ENCODE peak calls at places on chromosome 10, in four cellular contexts. L, R, J and Z are unnamed samples.

GRCh38 chr10:102657984-102658724 is 13.9 kb downstream of the TRIM8 start:
- DNase-seq in J (no peak), L (no peak), R (no peak), Z (no peak)

GRCh38 chr10:105023223-105023622 is 382.1 kb downstream of the SORCS3 start:
- DNase-seq in J (no peak), L (no peak), R (no peak), Z (no peak)

GRCh38 chr10:7937315-7937945 is 117.1 kb upstream of the GATA3 start:
- DNase-seq in R (no peak), J (no peak), L (no peak), Z (no peak)

GRCh38 chr10:21249435-21249834 is 276.0 kb downstream of the SKIDA1 start:
- DNase-seq in R (no peak), L (no peak), J (no peak), Z (no peak)

GRCh38 chr10:122381680-122382079 is 7.2 kb downstream of the PLEKHA1 start:
- DNase-seq in R (no peak), J (peak; percentile 8), L (no peak), Z (no peak)

GRCh38 chr10:111999915-112000302 is 183.7 kb downstream of the GPAM start:
- DNase-seq in J (no peak), R (no peak), L (no peak), Z (no peak)

GRCh38 chr10:79358811-79359210 is 11.5 kb downstream of the PPIF start:
- DNase-seq in J (peak; percentile 94), R (no peak), L (no peak), Z (no peak)

GRCh38 chr10:36630267-36630666 is 495.1 kb upstream of the ANKRD30A start:
- DNase-seq in R (no peak), L (no peak), J (no peak), Z (no peak)

GRCh38 chr10:129859536-129859935 is 104.5 kb downstream of the EBF3 start:
- DNase-seq in J (no peak), L (no peak), R (no peak), Z (no peak)

GRCh38 chr10:80166581-80167470 is 34.3 kb downstream of the PLAC9 start:
- DNase-seq in R (no peak), J (no peak), L (no peak), Z (no peak)

GRCh38 chr10:102837230-102837721 is at the start of gene CYP17A1:
- DNase-seq in J (no peak), R (no peak), L (no peak), Z (no peak)

GRCh38 chr10:2949948-2950354 is 117.4 kb upstream of the PFKP start:
- DNase-seq in L (peak; percentile 26), J (no peak), R (peak; percentile 43), Z (no peak)

GRCh38 chr10:34187201-34187600 is 627.9 kb downstream of the PARD3 start:
- DNase-seq in L (no peak), J (no peak), R (no peak), Z (no peak)

GRCh38 chr10:55180357-55180756 is 379.3 kb upstream of the PCDH15 start:
- DNase-seq in J (no peak), R (no peak), L (no peak), Z (no peak)

GRCh38 chr10:124348801-124349200 is 69.9 kb downstream of the OAT start:
- DNase-seq in L (no peak), J (no peak), R (no peak), Z (no peak)

GRCh38 chr10:124349993-124350280 is 68.8 kb downstream of the OAT start:
- DNase-seq in J (no peak), R (no peak), L (no peak), Z (no peak)

GRCh38 chr10:124346831-124347230 is 71.9 kb downstream of the OAT start:
- DNase-seq in J (no peak), R (no peak), L (no peak), Z (no peak)

GRCh38 chr10:124349231-124349992 is 69.3 kb downstream of the OAT start:
- DNase-seq in L (no peak), J (no peak), R (no peak), Z (no peak)

DNA sequence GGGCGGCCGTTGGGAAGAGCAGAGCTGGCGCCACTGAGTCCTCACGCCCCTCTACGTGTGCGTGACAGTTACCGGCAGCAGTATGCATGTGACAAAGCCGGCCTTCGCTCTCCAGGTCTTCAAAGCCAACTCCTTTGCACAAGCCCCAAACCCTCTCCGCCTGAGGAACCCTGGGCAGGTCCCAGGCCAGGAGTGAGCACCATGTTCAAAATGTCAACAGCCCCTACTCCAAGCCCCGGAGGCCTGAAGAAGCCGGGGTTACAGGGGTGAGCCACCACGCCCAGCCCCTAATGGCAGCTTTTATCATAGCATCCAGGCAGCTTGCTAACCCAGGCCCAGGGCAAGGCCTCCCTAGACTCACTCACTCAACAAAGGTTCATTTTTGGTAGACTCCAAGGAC is 70.8 kb downstream of the OAT start:
- DNase-seq in R (no peak), J (no peak), L (no peak), Z (no peak)
- TF ChIP-seq PBX3 in R (no peak), J (no peak), L (no peak), Z (no peak)

DNA sequence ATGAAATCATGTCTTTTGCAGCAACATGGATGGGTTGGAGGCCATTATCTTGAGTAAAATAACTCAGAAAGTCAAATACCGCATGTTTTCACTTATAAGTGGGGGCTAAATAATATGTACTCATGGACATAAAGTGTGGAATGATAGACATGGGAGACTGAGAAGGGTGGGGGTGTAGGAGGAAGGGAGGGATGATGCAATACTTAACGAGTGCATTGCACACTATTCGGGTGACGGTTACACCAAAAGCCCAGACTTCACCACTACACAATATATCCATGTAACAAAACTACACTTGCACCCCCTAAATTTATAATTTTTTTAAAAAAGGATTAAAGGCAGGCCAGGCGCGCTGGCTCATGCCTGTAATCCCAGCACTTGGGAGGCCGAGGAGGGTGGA is 13.6 kb downstream of the LGI1 start:
- DNase-seq in L (no peak), J (no peak), R (no peak), Z (no peak)
- TF ChIP-seq PBX3 in L (no peak), J (no peak), R (no peak), Z (no peak)

DNA sequence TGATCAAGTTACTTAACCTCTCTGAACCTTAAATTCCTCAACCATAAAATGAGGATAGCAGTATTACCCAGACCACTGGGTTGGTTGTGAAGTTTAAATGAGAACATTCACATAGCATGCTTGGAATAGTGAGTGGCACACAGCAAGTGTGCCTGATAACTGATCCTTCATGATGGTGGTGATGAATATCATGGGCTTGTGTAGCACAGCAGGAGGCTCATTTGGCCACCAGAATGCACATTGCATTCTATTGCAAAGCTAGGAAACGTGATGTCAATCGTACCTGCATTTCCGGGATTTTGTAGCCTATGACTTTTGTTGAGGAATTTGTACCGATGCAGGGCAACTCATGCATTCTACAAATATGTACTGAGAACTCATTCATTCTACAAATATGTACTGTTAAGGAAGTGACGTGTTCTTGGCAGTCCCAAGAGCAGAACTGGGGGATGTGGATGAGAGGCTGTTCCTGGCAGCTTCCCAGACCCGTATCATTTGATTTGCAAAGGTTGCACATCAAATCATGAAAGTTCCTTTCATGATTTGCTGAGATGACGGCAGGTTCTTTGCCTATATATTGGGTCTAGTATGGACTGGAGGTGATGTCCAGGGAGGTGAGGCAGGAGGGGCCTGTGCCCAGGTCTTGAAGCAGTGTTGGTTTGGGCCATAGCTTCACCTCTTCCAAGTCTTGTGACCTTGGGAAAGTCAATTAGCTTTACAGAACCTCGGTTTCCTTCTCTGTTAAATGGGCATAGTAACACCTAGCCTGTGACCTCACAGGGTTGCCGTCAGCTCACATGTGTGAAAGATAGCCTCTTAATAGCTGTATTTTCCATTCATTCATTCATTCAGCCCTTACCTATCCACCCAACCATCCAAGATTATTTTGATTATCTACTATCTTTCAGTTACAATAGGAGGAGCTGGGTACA is 94.7 kb upstream of the SMNDC1 start:
- DNase-seq in R (no peak), J (peak; percentile 79), L (peak; percentile 90), Z (no peak)
- TF ChIP-seq PBX3 in R (no peak), J (no peak), L (peak; percentile 80), Z (peak; percentile 67)

GRCh38 chr10:132443605-132443997 is 46.6 kb downstream of the PWWP2B start:
- DNase-seq in J (no peak), L (no peak), R (no peak), Z (peak; percentile 77)
- TF ChIP-seq PBX3 in J (no peak), L (no peak), R (no peak), Z (no peak)

GRCh38 chr10:43195557-43195956 is 57.3 kb downstream of the CSGALNACT2 start:
- DNase-seq in J (no peak), L (no peak), R (no peak), Z (peak; percentile 9)

GRCh38 chr10:43198682-43199005 is 60.4 kb downstream of the CSGALNACT2 start:
- DNase-seq in L (no peak), R (no peak), J (no peak), Z (peak; percentile 14)

GRCh38 chr10:43197834-43198681 is 59.8 kb downstream of the CSGALNACT2 start:
- DNase-seq in J (peak; percentile 18), L (peak; percentile 47), R (no peak), Z (peak; percentile 71)

GRCh38 chr10:43196131-43196980 is 58.1 kb downstream of the CSGALNACT2 start:
- DNase-seq in L (no peak), R (no peak), J (no peak), Z (peak; percentile 19)

GRCh38 chr10:43196981-43197833 is 59.0 kb downstream of the CSGALNACT2 start:
- DNase-seq in R (no peak), L (no peak), J (no peak), Z (peak; percentile 38)
- TF ChIP-seq PBX3 in R (no peak), L (no peak), J (no peak), Z (no peak)

DNA sequence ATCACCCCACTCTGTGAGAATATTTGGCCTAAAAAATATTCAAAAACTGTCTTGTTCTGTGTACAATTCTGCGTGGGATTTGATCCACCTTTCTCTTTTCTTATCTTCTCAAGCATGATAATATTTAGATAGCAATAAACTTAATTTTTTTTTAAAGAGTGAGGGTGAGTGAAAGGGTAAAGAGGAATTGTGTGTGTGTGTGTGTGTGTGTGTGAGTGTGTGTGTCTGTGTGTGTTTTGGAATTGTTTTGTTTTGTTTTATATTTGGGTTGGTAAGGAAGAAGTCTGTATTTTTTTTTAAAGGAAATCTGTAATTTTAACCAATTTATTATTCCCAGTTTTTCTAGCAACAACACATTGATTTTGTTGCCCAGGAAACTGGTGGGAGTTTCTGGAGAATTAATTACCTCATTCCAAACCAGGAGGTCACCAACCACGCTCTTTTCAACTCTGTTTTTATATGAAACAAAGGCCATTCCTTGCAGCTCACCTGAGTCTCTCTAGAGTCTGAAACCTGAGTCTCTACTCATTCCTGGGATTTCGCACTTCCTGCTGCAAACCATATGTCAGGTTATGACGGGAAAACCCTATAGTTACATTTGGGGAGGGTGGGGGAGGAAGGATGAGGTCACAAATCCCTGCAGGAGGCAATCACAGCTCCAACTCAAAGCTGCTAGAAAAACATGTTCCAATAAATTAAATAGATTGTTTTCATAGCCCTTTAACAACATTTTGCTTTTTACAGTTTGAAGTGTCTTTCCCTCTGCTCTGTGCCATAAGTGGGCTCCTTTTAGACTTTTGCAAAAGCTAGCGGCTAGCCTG is 38.1 kb upstream of the XPNPEP1 start:
- DNase-seq in R (no peak), J (no peak), L (no peak), Z (peak; percentile 26)
- TF ChIP-seq PBX3 in R (no peak), J (no peak), L (no peak), Z (no peak)

DNA sequence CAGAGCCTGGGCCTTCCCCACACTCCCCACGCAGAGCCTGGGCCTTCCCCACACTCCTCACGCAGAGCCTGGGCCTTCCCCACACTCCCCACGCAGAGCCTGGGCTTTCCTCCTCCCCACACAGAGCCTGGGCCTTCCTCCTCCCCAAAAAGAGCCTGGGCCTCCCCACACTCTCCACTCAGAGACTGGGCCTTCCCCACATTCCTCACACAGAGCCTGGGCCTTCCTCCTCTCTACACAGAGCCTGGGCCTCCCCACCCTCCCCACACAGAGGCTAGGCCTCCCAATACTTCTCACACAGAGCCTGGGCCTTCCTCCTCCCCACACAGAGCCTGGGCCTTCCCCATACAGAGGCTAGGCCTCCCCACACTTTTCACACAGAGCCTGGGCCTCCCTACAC is 11.1 kb downstream of the CFAP46 start:
- DNase-seq in R (no peak), J (no peak), L (no peak), Z (no peak)
- TF ChIP-seq PBX3 in R (no peak), J (no peak), L (no peak), Z (no peak)